ENCODE peak calls at places on chromosomes 3 and 15, in eight cellular contexts. One of them, this sample, is unnamed.

GRCh38 chr3:117853923-117854322 is 1144.3 kb downstream of the TUSC7 start:
- DNase-seq in IMR-90: peak
- DNase-seq in mammary epithelial cell: peak
- DNase-seq in cardiac muscle cell: no peak
- DNase-seq in heart right ventricle: no peak
- DNase-seq in foreskin fibroblast: peak
- DNase-seq in RWPE2: no peak
- DNase-seq in brain microvascular endothelial cell: peak
- DNase-seq in this sample: no peak

GRCh38 chr3:25673738-25674298 is 9.1 kb upstream of the TOP2B start:
- DNase-seq in IMR-90: no peak
- DNase-seq in heart right ventricle: no peak
- DNase-seq in brain microvascular endothelial cell: no peak
- DNase-seq in mammary epithelial cell: no peak
- DNase-seq in foreskin fibroblast: no peak
- DNase-seq in RWPE2: no peak
- DNase-seq in cardiac muscle cell: no peak
- DNase-seq in this sample: no peak

GRCh38 chr15:34733621-34734020 is 21.2 kb downstream of the GJD2 start:
- DNase-seq in IMR-90: no peak
- DNase-seq in RWPE2: no peak
- DNase-seq in brain microvascular endothelial cell: no peak
- DNase-seq in cardiac muscle cell: no peak
- DNase-seq in heart right ventricle: no peak
- DNase-seq in foreskin fibroblast: no peak
- DNase-seq in mammary epithelial cell: no peak
- DNase-seq in this sample: no peak

GRCh38 chr3:134852893-134853351 is 57.9 kb downstream of the EPHB1 start:
- DNase-seq in heart right ventricle: no peak
- DNase-seq in IMR-90: no peak
- DNase-seq in mammary epithelial cell: no peak
- DNase-seq in cardiac muscle cell: no peak
- DNase-seq in foreskin fibroblast: no peak
- DNase-seq in brain microvascular endothelial cell: no peak
- DNase-seq in RWPE2: no peak
- DNase-seq in this sample: no peak

GRCh38 chr3:172476339-172476738 is 28.1 kb upstream of the GHSR start:
- DNase-seq in RWPE2: no peak
- DNase-seq in heart right ventricle: no peak
- DNase-seq in mammary epithelial cell: no peak
- DNase-seq in IMR-90: no peak
- DNase-seq in foreskin fibroblast: no peak
- DNase-seq in cardiac muscle cell: no peak
- DNase-seq in brain microvascular endothelial cell: no peak
- DNase-seq in this sample: no peak

GRCh38 chr3:32963871-32964270 is 12.4 kb downstream of the CCR4 start:
- DNase-seq in IMR-90: no peak
- DNase-seq in foreskin fibroblast: no peak
- DNase-seq in cardiac muscle cell: no peak
- DNase-seq in RWPE2: no peak
- DNase-seq in mammary epithelial cell: peak
- DNase-seq in brain microvascular endothelial cell: no peak
- DNase-seq in heart right ventricle: no peak
- DNase-seq in this sample: no peak

GRCh38 chr3:39146083-39146501 is 7.3 kb downstream of the CSRNP1 start:
- DNase-seq in foreskin fibroblast: no peak
- DNase-seq in brain microvascular endothelial cell: no peak
- DNase-seq in RWPE2: no peak
- DNase-seq in cardiac muscle cell: no peak
- DNase-seq in IMR-90: no peak
- DNase-seq in heart right ventricle: no peak
- DNase-seq in mammary epithelial cell: no peak
- DNase-seq in this sample: no peak

GRCh38 chr3:196634224-196634623 is 5.3 kb upstream of the NRROS start:
- DNase-seq in cardiac muscle cell: no peak
- DNase-seq in brain microvascular endothelial cell: no peak
- DNase-seq in heart right ventricle: no peak
- DNase-seq in mammary epithelial cell: no peak
- DNase-seq in RWPE2: no peak
- DNase-seq in foreskin fibroblast: no peak
- DNase-seq in IMR-90: no peak
- DNase-seq in this sample: no peak

GRCh38 chr3:46480481-46481195 is 15.9 kb upstream of the LTF start:
- DNase-seq in mammary epithelial cell: no peak
- DNase-seq in cardiac muscle cell: no peak
- DNase-seq in heart right ventricle: no peak
- DNase-seq in foreskin fibroblast: no peak
- DNase-seq in brain microvascular endothelial cell: no peak
- DNase-seq in RWPE2: no peak
- DNase-seq in IMR-90: no peak
- DNase-seq in this sample: no peak

GRCh38 chr15:80526556-80527340 is 122.6 kb downstream of the ARNT2 start:
- DNase-seq in heart right ventricle: no peak
- DNase-seq in IMR-90: peak
- DNase-seq in foreskin fibroblast: peak
- DNase-seq in RWPE2: no peak
- DNase-seq in cardiac muscle cell: no peak
- DNase-seq in brain microvascular endothelial cell: peak
- DNase-seq in mammary epithelial cell: no peak
- DNase-seq in this sample: peak

GRCh38 chr3:17967953-17968352 is 225.5 kb upstream of the TBC1D5 start:
- DNase-seq in heart right ventricle: no peak
- DNase-seq in cardiac muscle cell: no peak
- DNase-seq in RWPE2: no peak
- DNase-seq in brain microvascular endothelial cell: no peak
- DNase-seq in mammary epithelial cell: no peak
- DNase-seq in foreskin fibroblast: no peak
- DNase-seq in IMR-90: no peak
- DNase-seq in this sample: no peak

GRCh38 chr3:116051040-116051439 is 394.2 kb downstream of the LSAMP start:
- DNase-seq in RWPE2: no peak
- DNase-seq in brain microvascular endothelial cell: no peak
- DNase-seq in foreskin fibroblast: no peak
- DNase-seq in IMR-90: no peak
- DNase-seq in mammary epithelial cell: no peak
- DNase-seq in heart right ventricle: no peak
- DNase-seq in cardiac muscle cell: peak
- DNase-seq in this sample: no peak

GRCh38 chr3:43764471-43764870 is 73.7 kb downstream of the ABHD5 start:
- DNase-seq in heart right ventricle: no peak
- DNase-seq in IMR-90: no peak
- DNase-seq in foreskin fibroblast: no peak
- DNase-seq in cardiac muscle cell: no peak
- DNase-seq in mammary epithelial cell: no peak
- DNase-seq in brain microvascular endothelial cell: no peak
- DNase-seq in RWPE2: no peak
- DNase-seq in this sample: no peak

GRCh38 chr15:59247364-59247763 is 40.7 kb downstream of the LDHAL6B start:
- DNase-seq in mammary epithelial cell: peak
- DNase-seq in IMR-90: peak
- DNase-seq in heart right ventricle: no peak
- DNase-seq in brain microvascular endothelial cell: peak
- DNase-seq in RWPE2: no peak
- DNase-seq in foreskin fibroblast: peak
- DNase-seq in cardiac muscle cell: peak
- DNase-seq in this sample: no peak

GRCh38 chr3:13016726-13017255 is 56.4 kb downstream of the IQSEC1 start:
- DNase-seq in mammary epithelial cell: no peak
- DNase-seq in RWPE2: no peak
- DNase-seq in heart right ventricle: no peak
- DNase-seq in brain microvascular endothelial cell: no peak
- DNase-seq in IMR-90: no peak
- DNase-seq in cardiac muscle cell: no peak
- DNase-seq in foreskin fibroblast: no peak
- DNase-seq in this sample: no peak

GRCh38 chr3:13017361-13018038 is 55.7 kb downstream of the IQSEC1 start:
- DNase-seq in mammary epithelial cell: no peak
- DNase-seq in brain microvascular endothelial cell: no peak
- DNase-seq in IMR-90: no peak
- DNase-seq in RWPE2: no peak
- DNase-seq in heart right ventricle: no peak
- DNase-seq in cardiac muscle cell: no peak
- DNase-seq in foreskin fibroblast: no peak
- DNase-seq in this sample: no peak

GRCh38 chr3:13018561-13019242 is 54.5 kb downstream of the IQSEC1 start:
- DNase-seq in RWPE2: no peak
- DNase-seq in brain microvascular endothelial cell: no peak
- DNase-seq in IMR-90: no peak
- DNase-seq in foreskin fibroblast: no peak
- DNase-seq in cardiac muscle cell: no peak
- DNase-seq in mammary epithelial cell: no peak
- DNase-seq in heart right ventricle: no peak
- DNase-seq in this sample: no peak

GRCh38 chr3:13019243-13019701 is 54.0 kb downstream of the IQSEC1 start:
- DNase-seq in mammary epithelial cell: peak
- DNase-seq in heart right ventricle: peak
- DNase-seq in brain microvascular endothelial cell: peak
- DNase-seq in IMR-90: peak
- DNase-seq in foreskin fibroblast: peak
- DNase-seq in cardiac muscle cell: peak
- DNase-seq in RWPE2: no peak
- DNase-seq in this sample: no peak

DNA sequence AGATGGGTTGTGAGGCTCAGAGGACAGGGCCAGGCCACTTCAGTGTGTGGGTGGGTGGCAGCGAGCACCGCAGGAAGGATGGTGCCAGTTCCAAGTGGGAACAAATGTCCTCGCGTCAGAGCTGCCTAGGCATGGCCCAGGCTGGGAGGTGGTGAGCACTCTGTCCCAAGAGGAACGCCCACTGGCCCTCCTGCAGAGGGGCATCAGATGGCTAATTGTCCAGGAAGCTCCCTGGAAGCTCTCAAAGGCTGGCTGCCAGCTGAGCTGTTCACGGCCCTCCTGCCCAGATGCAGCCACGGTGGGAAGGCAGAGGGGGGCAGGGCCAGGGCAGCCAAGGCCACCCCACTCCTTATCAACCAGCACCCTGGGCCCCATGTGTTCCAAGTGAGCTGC is 55.2 kb downstream of the IQSEC1 start:
- DNase-seq in IMR-90: no peak
- DNase-seq in heart right ventricle: peak
- DNase-seq in brain microvascular endothelial cell: no peak
- DNase-seq in mammary epithelial cell: no peak
- DNase-seq in cardiac muscle cell: no peak
- DNase-seq in RWPE2: no peak
- DNase-seq in foreskin fibroblast: peak
- DNase-seq in this sample: no peak
- H3K4me3 ChIP-seq in IMR-90: no peak
- H3K4me3 ChIP-seq in heart right ventricle: no peak
- H3K4me3 ChIP-seq in brain microvascular endothelial cell: no peak
- H3K4me3 ChIP-seq in mammary epithelial cell: no peak
- H3K4me3 ChIP-seq in cardiac muscle cell: no peak
- H3K4me3 ChIP-seq in RWPE2: no peak
- H3K4me3 ChIP-seq in foreskin fibroblast: peak
- H3K4me3 ChIP-seq in this sample: no peak

GRCh38 chr15:42605281-42605744 is 29.9 kb downstream of the STARD9 start:
- DNase-seq in IMR-90: peak
- DNase-seq in foreskin fibroblast: no peak
- DNase-seq in mammary epithelial cell: no peak
- DNase-seq in brain microvascular endothelial cell: no peak
- DNase-seq in cardiac muscle cell: peak
- DNase-seq in heart right ventricle: no peak
- DNase-seq in RWPE2: no peak
- DNase-seq in this sample: no peak
- H3K4me3 ChIP-seq in IMR-90: no peak
- H3K4me3 ChIP-seq in foreskin fibroblast: peak
- H3K4me3 ChIP-seq in mammary epithelial cell: no peak
- H3K4me3 ChIP-seq in brain microvascular endothelial cell: no peak
- H3K4me3 ChIP-seq in cardiac muscle cell: no peak
- H3K4me3 ChIP-seq in heart right ventricle: no peak
- H3K4me3 ChIP-seq in RWPE2: no peak
- H3K4me3 ChIP-seq in this sample: no peak

GRCh38 chr3:133578548-133579191 is 5.2 kb downstream of the CDV3 start:
- DNase-seq in cardiac muscle cell: peak
- DNase-seq in RWPE2: no peak
- DNase-seq in heart right ventricle: no peak
- DNase-seq in foreskin fibroblast: no peak
- DNase-seq in IMR-90: peak
- DNase-seq in mammary epithelial cell: peak
- DNase-seq in brain microvascular endothelial cell: no peak
- DNase-seq in this sample: no peak

GRCh38 chr3:133588784-133589465 is 15.4 kb downstream of the CDV3 start:
- DNase-seq in foreskin fibroblast: no peak
- DNase-seq in brain microvascular endothelial cell: no peak
- DNase-seq in cardiac muscle cell: no peak
- DNase-seq in RWPE2: no peak
- DNase-seq in heart right ventricle: no peak
- DNase-seq in mammary epithelial cell: no peak
- DNase-seq in IMR-90: no peak
- DNase-seq in this sample: no peak

GRCh38 chr3:133588035-133588434 is 14.5 kb downstream of the CDV3 start:
- DNase-seq in heart right ventricle: no peak
- DNase-seq in foreskin fibroblast: no peak
- DNase-seq in mammary epithelial cell: no peak
- DNase-seq in RWPE2: no peak
- DNase-seq in IMR-90: no peak
- DNase-seq in cardiac muscle cell: no peak
- DNase-seq in brain microvascular endothelial cell: no peak
- DNase-seq in this sample: no peak

DNA sequence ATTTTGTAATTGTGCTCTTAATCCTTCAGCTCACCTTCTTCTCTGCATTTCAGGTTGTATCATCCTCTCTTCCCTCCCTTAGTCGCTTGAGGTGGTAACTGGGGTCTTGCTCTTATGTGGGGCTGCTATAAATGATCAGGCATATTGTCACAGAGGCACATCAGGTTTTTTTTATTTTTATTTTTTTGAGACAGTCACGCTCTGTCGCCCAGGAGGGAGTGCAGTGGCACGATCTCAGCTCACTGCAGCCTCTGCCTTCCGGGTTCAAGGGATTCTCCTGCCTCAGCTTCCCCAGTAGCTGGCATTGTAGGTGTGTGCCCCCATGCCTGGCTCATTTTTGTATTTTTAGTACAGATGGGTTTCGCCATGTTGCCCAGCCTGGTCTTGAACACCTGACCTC is 9.9 kb downstream of the CDV3 start:
- DNase-seq in cardiac muscle cell: no peak
- DNase-seq in mammary epithelial cell: no peak
- DNase-seq in IMR-90: no peak
- DNase-seq in RWPE2: no peak
- DNase-seq in heart right ventricle: no peak
- DNase-seq in foreskin fibroblast: no peak
- DNase-seq in brain microvascular endothelial cell: no peak
- DNase-seq in this sample: no peak
- H3K4me3 ChIP-seq in cardiac muscle cell: no peak
- H3K4me3 ChIP-seq in mammary epithelial cell: no peak
- H3K4me3 ChIP-seq in IMR-90: no peak
- H3K4me3 ChIP-seq in RWPE2: no peak
- H3K4me3 ChIP-seq in heart right ventricle: no peak
- H3K4me3 ChIP-seq in foreskin fibroblast: no peak
- H3K4me3 ChIP-seq in brain microvascular endothelial cell: no peak
- H3K4me3 ChIP-seq in this sample: no peak

DNA sequence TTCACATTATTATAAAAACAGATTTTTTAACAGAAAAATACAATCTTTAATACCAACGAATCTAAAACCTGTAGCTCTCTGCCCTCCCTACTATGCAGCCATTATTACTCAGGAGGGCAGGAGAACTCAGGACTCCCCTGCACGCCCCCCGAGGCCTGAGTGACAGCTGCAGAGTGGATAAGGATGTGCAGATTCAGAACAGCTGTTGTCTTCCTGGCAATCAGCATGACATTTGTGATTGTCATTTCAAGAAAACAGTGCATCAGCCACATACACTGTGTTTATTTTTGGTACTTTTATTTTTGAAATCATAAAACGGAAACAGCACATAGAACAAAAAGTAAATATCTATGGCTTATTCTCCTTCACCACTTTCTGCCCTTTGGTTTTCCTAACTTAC is 450.8 kb downstream of the OCA2 start:
- DNase-seq in foreskin fibroblast: no peak
- DNase-seq in brain microvascular endothelial cell: no peak
- DNase-seq in cardiac muscle cell: no peak
- DNase-seq in heart right ventricle: no peak
- DNase-seq in RWPE2: no peak
- DNase-seq in mammary epithelial cell: no peak
- DNase-seq in IMR-90: no peak
- DNase-seq in this sample: no peak
- H3K4me3 ChIP-seq in foreskin fibroblast: no peak
- H3K4me3 ChIP-seq in brain microvascular endothelial cell: no peak
- H3K4me3 ChIP-seq in cardiac muscle cell: no peak
- H3K4me3 ChIP-seq in heart right ventricle: no peak
- H3K4me3 ChIP-seq in RWPE2: no peak
- H3K4me3 ChIP-seq in mammary epithelial cell: no peak
- H3K4me3 ChIP-seq in IMR-90: no peak
- H3K4me3 ChIP-seq in this sample: no peak

This sample was measured in AG04449.